ENCODE peak calls at places on chromosomes 13 and 19, in ten cellular contexts. One of them, this sample, is unnamed.

GRCh38 chr19:29789007-29789406 is 22.8 kb upstream of the CCNE1 start:
- DNase-seq in hypothalamus: no peak
- DNase-seq in amniotic stem cell: no peak
- DNase-seq in C1 segment of cervical spinal cord: no peak
- DNase-seq in COR-L47: no peak
- DNase-seq in HTR-8/SVneo: no peak
- DNase-seq in activated CD4-positive, alpha-beta T cell treated with anti-CD3 and anti-CD28 coated beads for 4 hours: no peak
- DNase-seq in foreskin melanocyte: no peak
- DNase-seq in left kidney: no peak
- DNase-seq in fibroblast of pulmonary artery: no peak
- DNase-seq in this sample: no peak

GRCh38 chr13:112213467-112214245 is 146.7 kb downstream of the SOX1 start:
- DNase-seq in hypothalamus: no peak
- DNase-seq in amniotic stem cell: no peak
- DNase-seq in C1 segment of cervical spinal cord: no peak
- DNase-seq in COR-L47: peak; percentile 97
- DNase-seq in HTR-8/SVneo: no peak
- DNase-seq in activated CD4-positive, alpha-beta T cell treated with anti-CD3 and anti-CD28 coated beads for 4 hours: no peak
- DNase-seq in foreskin melanocyte: no peak
- DNase-seq in left kidney: no peak
- DNase-seq in fibroblast of pulmonary artery: no peak
- DNase-seq in this sample: no peak

GRCh38 chr19:795691-796581 is 1.3 kb upstream of the PTBP1 start:
- DNase-seq in hypothalamus: no peak
- DNase-seq in amniotic stem cell: no peak
- DNase-seq in C1 segment of cervical spinal cord: no peak
- DNase-seq in COR-L47: no peak
- DNase-seq in HTR-8/SVneo: no peak
- DNase-seq in activated CD4-positive, alpha-beta T cell treated with anti-CD3 and anti-CD28 coated beads for 4 hours: no peak
- DNase-seq in foreskin melanocyte: no peak
- DNase-seq in left kidney: no peak
- DNase-seq in fibroblast of pulmonary artery: no peak
- DNase-seq in this sample: no peak

GRCh38 chr19:1813197-1813836 is 1.2 kb upstream of the ATP8B3 start:
- DNase-seq in hypothalamus: no peak
- DNase-seq in amniotic stem cell: no peak
- DNase-seq in C1 segment of cervical spinal cord: no peak
- DNase-seq in COR-L47: no peak
- DNase-seq in HTR-8/SVneo: no peak
- DNase-seq in activated CD4-positive, alpha-beta T cell treated with anti-CD3 and anti-CD28 coated beads for 4 hours: no peak
- DNase-seq in foreskin melanocyte: no peak
- DNase-seq in left kidney: no peak
- DNase-seq in fibroblast of pulmonary artery: no peak
- DNase-seq in this sample: no peak

GRCh38 chr19:47240996-47241918 is 10.3 kb upstream of the BBC3 start:
- DNase-seq in hypothalamus: peak; percentile 22
- DNase-seq in amniotic stem cell: peak; percentile 64
- DNase-seq in C1 segment of cervical spinal cord: peak; percentile 74
- DNase-seq in COR-L47: peak; percentile 92
- DNase-seq in HTR-8/SVneo: no peak
- DNase-seq in activated CD4-positive, alpha-beta T cell treated with anti-CD3 and anti-CD28 coated beads for 4 hours: peak; percentile 97
- DNase-seq in foreskin melanocyte: no peak
- DNase-seq in left kidney: peak; percentile 89
- DNase-seq in fibroblast of pulmonary artery: peak; percentile 80
- DNase-seq in this sample: no peak

GRCh38 chr19:8386990-8387389 is 3.2 kb upstream of the RAB11B start:
- DNase-seq in hypothalamus: no peak
- DNase-seq in amniotic stem cell: no peak
- DNase-seq in C1 segment of cervical spinal cord: no peak
- DNase-seq in COR-L47: no peak
- DNase-seq in HTR-8/SVneo: no peak
- DNase-seq in activated CD4-positive, alpha-beta T cell treated with anti-CD3 and anti-CD28 coated beads for 4 hours: no peak
- DNase-seq in foreskin melanocyte: no peak
- DNase-seq in left kidney: no peak
- DNase-seq in fibroblast of pulmonary artery: no peak
- DNase-seq in this sample: no peak

GRCh38 chr13:112885782-112886268 is 83.2 kb upstream of the MCF2L start:
- DNase-seq in hypothalamus: no peak
- DNase-seq in amniotic stem cell: no peak
- DNase-seq in C1 segment of cervical spinal cord: peak; percentile 20
- DNase-seq in COR-L47: peak; percentile 99
- DNase-seq in HTR-8/SVneo: no peak
- DNase-seq in activated CD4-positive, alpha-beta T cell treated with anti-CD3 and anti-CD28 coated beads for 4 hours: no peak
- DNase-seq in foreskin melanocyte: peak; percentile 68
- DNase-seq in left kidney: peak; percentile 97
- DNase-seq in fibroblast of pulmonary artery: peak; percentile 89
- DNase-seq in this sample: peak; percentile 53

GRCh38 chr19:40059624-40060023 is 3.6 kb upstream of the ZNF780B start:
- DNase-seq in hypothalamus: no peak
- DNase-seq in amniotic stem cell: no peak
- DNase-seq in C1 segment of cervical spinal cord: no peak
- DNase-seq in COR-L47: no peak
- DNase-seq in HTR-8/SVneo: no peak
- DNase-seq in activated CD4-positive, alpha-beta T cell treated with anti-CD3 and anti-CD28 coated beads for 4 hours: no peak
- DNase-seq in foreskin melanocyte: no peak
- DNase-seq in left kidney: no peak
- DNase-seq in fibroblast of pulmonary artery: no peak
- DNase-seq in this sample: no peak

GRCh38 chr19:38290631-38291147 is 13.4 kb upstream of the C19orf33 start:
- DNase-seq in hypothalamus: no peak
- DNase-seq in amniotic stem cell: peak; percentile 78
- DNase-seq in C1 segment of cervical spinal cord: peak; percentile 73
- DNase-seq in COR-L47: no peak
- DNase-seq in HTR-8/SVneo: no peak
- DNase-seq in activated CD4-positive, alpha-beta T cell treated with anti-CD3 and anti-CD28 coated beads for 4 hours: no peak
- DNase-seq in foreskin melanocyte: no peak
- DNase-seq in left kidney: no peak
- DNase-seq in fibroblast of pulmonary artery: peak; percentile 76
- DNase-seq in this sample: peak; percentile 87

GRCh38 chr19:38394488-38394887 is 6.0 kb downstream of the SPRED3 start:
- DNase-seq in hypothalamus: no peak
- DNase-seq in amniotic stem cell: no peak
- DNase-seq in C1 segment of cervical spinal cord: no peak
- DNase-seq in COR-L47: no peak
- DNase-seq in HTR-8/SVneo: no peak
- DNase-seq in activated CD4-positive, alpha-beta T cell treated with anti-CD3 and anti-CD28 coated beads for 4 hours: peak; percentile 58
- DNase-seq in foreskin melanocyte: no peak
- DNase-seq in left kidney: peak; percentile 95
- DNase-seq in fibroblast of pulmonary artery: no peak
- DNase-seq in this sample: no peak

GRCh38 chr19:46984077-46985010 is 35.3 kb upstream of the NPAS1 start:
- DNase-seq in hypothalamus: no peak
- DNase-seq in amniotic stem cell: no peak
- DNase-seq in C1 segment of cervical spinal cord: no peak
- DNase-seq in COR-L47: peak; percentile 96
- DNase-seq in HTR-8/SVneo: no peak
- DNase-seq in activated CD4-positive, alpha-beta T cell treated with anti-CD3 and anti-CD28 coated beads for 4 hours: no peak
- DNase-seq in foreskin melanocyte: no peak
- DNase-seq in left kidney: peak; percentile 51
- DNase-seq in fibroblast of pulmonary artery: peak; percentile 91
- DNase-seq in this sample: no peak

GRCh38 chr13:21675095-21676007 is 4.5 kb downstream of the FGF9 start:
- DNase-seq in hypothalamus: no peak
- DNase-seq in amniotic stem cell: no peak
- DNase-seq in C1 segment of cervical spinal cord: peak; percentile 71
- DNase-seq in COR-L47: peak; percentile 85
- DNase-seq in HTR-8/SVneo: no peak
- DNase-seq in activated CD4-positive, alpha-beta T cell treated with anti-CD3 and anti-CD28 coated beads for 4 hours: peak; percentile 35
- DNase-seq in foreskin melanocyte: no peak
- DNase-seq in left kidney: peak; percentile 66
- DNase-seq in fibroblast of pulmonary artery: no peak
- DNase-seq in this sample: no peak

This sample was measured in BJ.